ENCODE peak calls at places on chromosomes 2 and 18, in seven cellular contexts. M, V, R, P, C, A and B are unnamed samples.

GRCh38 chr18:9184998-9185613 is 48.5 kb downstream of the ANKRD12 start:
- DNase-seq in R (no peak), P (no peak), C (no peak), A (no peak), M (no peak), V (no peak), B (peak; percentile 96)

GRCh38 chr2:224308267-224308911 is 93.5 kb downstream of the FAM124B start:
- DNase-seq in C (no peak), R (no peak), V (no peak), P (no peak), M (no peak), A (no peak), B (no peak)

GRCh38 chr2:71004857-71005256 is 10.2 kb upstream of the TEX261 start:
- DNase-seq in C (no peak), M (no peak), R (no peak), A (no peak), V (no peak), P (no peak), B (no peak)

GRCh38 chr2:46153996-46154753 is 143.0 kb upstream of the EPAS1 start:
- DNase-seq in V (no peak), A (no peak), P (no peak), R (no peak), M (no peak), C (no peak), B (no peak)

GRCh38 chr2:16744521-16744920 is 78.9 kb upstream of the CYRIA start:
- DNase-seq in A (no peak), P (no peak), M (no peak), C (no peak), V (no peak), R (no peak), B (no peak)

GRCh38 chr2:215654177-215654850 is 218.4 kb upstream of the FN1 start:
- DNase-seq in A (no peak), V (no peak), M (no peak), R (no peak), C (no peak), P (no peak), B (no peak)

GRCh38 chr2:12579018-12579417 is 137.7 kb upstream of the TRIB2 start:
- DNase-seq in V (no peak), A (no peak), R (no peak), P (no peak), C (no peak), M (no peak), B (no peak)

GRCh38 chr2:19021721-19022120 is 336.7 kb downstream of the OSR1 start:
- DNase-seq in R (no peak), A (no peak), C (no peak), P (no peak), M (no peak), V (no peak), B (no peak)

GRCh38 chr2:174617713-174618112 is 20.1 kb upstream of the WIPF1 start:
- DNase-seq in V (no peak), R (no peak), P (no peak), C (no peak), A (no peak), M (peak; percentile 78), B (no peak)

GRCh38 chr2:69163109-69163508 is 150.1 kb downstream of the ANTXR1 start:
- DNase-seq in M (no peak), R (no peak), V (peak; percentile 13), P (no peak), C (no peak), A (peak; percentile 47), B (no peak)

GRCh38 chr2:83842421-83842820 is 616.7 kb downstream of the SUCLG1 start:
- DNase-seq in P (no peak), A (no peak), M (no peak), R (no peak), V (no peak), C (no peak), B (no peak)

GRCh38 chr2:237383991-237384671 is 29.8 kb downstream of the COL6A3 start:
- DNase-seq in P (no peak), V (no peak), M (no peak), C (no peak), A (no peak), R (no peak), B (no peak)

GRCh38 chr18:24658302-24658701 is 197.9 kb downstream of the HRH4 start:
- DNase-seq in V (no peak), P (no peak), R (no peak), M (no peak), A (no peak), C (no peak), B (no peak)

GRCh38 chr18:3624818-3625716 is 175.1 kb downstream of the TGIF1 start:
- DNase-seq in R (no peak), P (no peak), M (peak; percentile 95), A (peak; percentile 86), C (no peak), V (no peak), B (peak; percentile 82)

GRCh38 chr18:23225518-23225917 is 90.2 kb downstream of the CABLES1 start:
- DNase-seq in P (no peak), C (no peak), R (no peak), V (no peak), M (no peak), A (no peak), B (peak; percentile 43)

GRCh38 chr2:241857041-241857541 is 1.6 kb downstream of the PDCD1 start:
- DNase-seq in V (no peak), A (no peak), M (no peak), P (no peak), R (no peak), C (peak; percentile 71), B (no peak)

GRCh38 chr18:11673560-11673959 is 15.5 kb upstream of the GNAL start:
- DNase-seq in A (no peak), P (no peak), R (no peak), M (no peak), V (no peak), C (no peak), B (no peak)

GRCh38 chr2:181058378-181059269 is 78.2 kb downstream of the UBE2E3 start:
- DNase-seq in M (peak; percentile 6), A (peak; percentile 47), R (peak; percentile 5), P (peak; percentile 6), C (no peak), V (no peak), B (peak; percentile 40)

GRCh38 chr2:55056024-55056521 is 5.8 kb upstream of the RTN4 start:
- DNase-seq in V (no peak), C (no peak), M (peak; percentile 16), A (peak; percentile 40), P (no peak), R (no peak), B (no peak)

GRCh38 chr2:85605406-85606115 is 3.1 kb upstream of the TMEM150A start:
- DNase-seq in A (no peak), R (no peak), P (no peak), V (no peak), M (no peak), C (peak; percentile 2), B (peak; percentile 68)

GRCh38 chr2:67619204-67619603 is 222.1 kb downstream of the ETAA1 start:
- DNase-seq in M (no peak), R (no peak), A (no peak), P (no peak), V (no peak), C (no peak), B (no peak)

GRCh38 chr2:133486706-133487305 is 81.5 kb downstream of the NCKAP5 start:
- DNase-seq in V (no peak), P (no peak), C (no peak), M (no peak), R (no peak), A (no peak), B (no peak)

GRCh38 chr2:215441560-215442391 is 5.9 kb upstream of the FN1 start:
- DNase-seq in P (no peak), C (no peak), M (no peak), R (no peak), A (no peak), V (no peak), B (no peak)

GRCh38 chr2:46490521-46491141 is 11.3 kb downstream of the TMEM247 start:
- DNase-seq in C (no peak), P (no peak), V (no peak), A (no peak), M (no peak), R (no peak), B (no peak)

GRCh38 chr2:237149425-237149824 is 63.7 kb downstream of the COPS8 start:
- DNase-seq in P (no peak), V (no peak), R (no peak), A (no peak), C (no peak), M (peak; percentile 31), B (no peak)

GRCh38 chr2:102334471-102334870 is 21.1 kb upstream of the IL18R1 start:
- DNase-seq in M (no peak), R (no peak), A (no peak), C (no peak), V (no peak), P (no peak), B (no peak)

GRCh38 chr18:57498857-57499256 is 63.7 kb downstream of the ONECUT2 start:
- DNase-seq in R (no peak), M (no peak), V (no peak), P (no peak), C (no peak), A (no peak), B (no peak)

GRCh38 chr2:160221391-160222276 is 21.6 kb upstream of the ITGB6 start:
- DNase-seq in C (no peak), A (no peak), P (no peak), M (peak; percentile 92), V (no peak), R (no peak), B (peak; percentile 48)

GRCh38 chr2:137173514-137173913 is 408.2 kb downstream of the THSD7B start:
- DNase-seq in M (peak; percentile 9), A (no peak), R (no peak), V (no peak), C (no peak), P (no peak), B (no peak)

GRCh38 chr2:8376603-8377423 is 305.0 kb upstream of the ID2 start:
- DNase-seq in C (no peak), M (no peak), P (no peak), A (no peak), V (no peak), R (no peak), B (no peak)

GRCh38 chr18:48455555-48456478 is 46.6 kb upstream of the ZBTB7C start:
- DNase-seq in A (peak; percentile 83), R (no peak), V (no peak), P (no peak), M (peak; percentile 97), C (no peak), B (no peak)

GRCh38 chr18:37409870-37410269 is 155.7 kb downstream of the CELF4 start:
- DNase-seq in M (no peak), P (peak; percentile 49), A (no peak), C (no peak), V (no peak), R (no peak), B (no peak)

GRCh38 chr2:25664531-25665307 is 8.7 kb downstream of the DTNB start:
- DNase-seq in A (peak; percentile 68), M (peak; percentile 32), R (no peak), V (peak; percentile 67), C (peak; percentile 82), P (peak; percentile 56), B (peak; percentile 58)

GRCh38 chr2:133887676-133888040 is 319.4 kb upstream of the NCKAP5 start:
- DNase-seq in R (no peak), P (no peak), A (no peak), C (no peak), M (no peak), V (no peak), B (no peak)

GRCh38 chr2:207066784-207067460 is 98.8 kb downstream of the KLF7 start:
- DNase-seq in P (peak; percentile 34), R (no peak), V (no peak), C (no peak), M (no peak), A (no peak), B (no peak)